ENCODE peak calls at places on chromosomes 16 and 17, in four cellular contexts. T, B, H and U are unnamed samples.

GRCh38 chr17:57517519-57518342 is 227.4 kb downstream of the CCDC182 start:
- DNase-seq in T (no peak), B (no peak), H (no peak), U (no peak)

GRCh38 chr17:76678330-76678729 is 32.4 kb downstream of the MXRA7 start:
- DNase-seq in T (peak; percentile 67), B (no peak), H (no peak), U (peak; percentile 37)

GRCh38 chr16:48335961-48336360 is 49.3 kb downstream of the SIAH1 start:
- DNase-seq in T (no peak), B (no peak), H (peak; percentile 91), U (no peak)

GRCh38 chr17:54727624-54728023 is 173.0 kb upstream of the TOM1L1 start:
- DNase-seq in T (no peak), B (no peak), H (no peak), U (no peak)

GRCh38 chr17:47934856-47935255 is 6.5 kb upstream of the PNPO start:
- DNase-seq in T (no peak), B (no peak), H (peak; percentile 45), U (no peak)

GRCh38 chr16:74740795-74741304 is 33.8 kb downstream of the FA2H start:
- DNase-seq in T (peak; percentile 90), B (peak; percentile 80), H (no peak), U (peak; percentile 90)

GRCh38 chr16:30032083-30032819 is 1.2 kb upstream of the TLCD3B start:
- DNase-seq in T (peak; percentile 57), B (peak; percentile 71), H (peak; percentile 67), U (peak; percentile 79)

GRCh38 chr16:87465306-87465705 is 27.5 kb downstream of the ZCCHC14 start:
- DNase-seq in T (peak; percentile 70), B (peak; percentile 24), H (peak; percentile 82), U (no peak)

GRCh38 chr17:7479389-7480192 is at the start of gene ZBTB4:
- DNase-seq in T (peak; percentile 66), B (peak; percentile 39), H (peak; percentile 21), U (peak; percentile 81)

GRCh38 chr17:61307905-61308886 is 91.4 kb upstream of the TBX2 start:
- DNase-seq in T (no peak), B (no peak), H (peak; percentile 99), U (no peak)

GRCh38 chr17:79027925-79028491 is 4.0 kb downstream of the C1QTNF1 start:
- DNase-seq in T (no peak), B (peak; percentile 4), H (no peak), U (no peak)

GRCh38 chr16:75559564-75560372 is 3.7 kb upstream of the TMEM231 start:
- DNase-seq in T (no peak), B (no peak), H (peak; percentile 62), U (no peak)

GRCh38 chr17:1568950-1569810 is 6.6 kb upstream of the PITPNA start:
- DNase-seq in T (no peak), B (no peak), H (no peak), U (no peak)

GRCh38 chr16:46727184-46727583 is 21.0 kb downstream of the MYLK3 start:
- DNase-seq in T (no peak), B (no peak), H (no peak), U (no peak)

GRCh38 chr16:48087639-48088038 is 68.2 kb downstream of the ABCC12 start:
- DNase-seq in T (no peak), B (no peak), H (no peak), U (no peak)

GRCh38 chr16:16048904-16049582 is 99.6 kb downstream of the ABCC1 start:
- DNase-seq in T (no peak), B (no peak), H (no peak), U (no peak)

GRCh38 chr17:1490643-1491405 is 1.7 kb downstream of the MYO1C start:
- DNase-seq in T (peak; percentile 84), B (no peak), H (no peak), U (peak; percentile 76)

GRCh38 chr16:68529931-68530667 is 9.0 kb upstream of the ZFP90 start:
- DNase-seq in T (peak; percentile 93), B (peak; percentile 91), H (peak; percentile 75), U (peak; percentile 96)

GRCh38 chr16:7431723-7432122 is 99.1 kb downstream of the RBFOX1 start:
- DNase-seq in T (no peak), B (no peak), H (no peak), U (no peak)

GRCh38 chr17:4881761-4882555 is 17.4 kb upstream of the C17orf107 start:
- DNase-seq in T (peak; percentile 80), B (peak; percentile 69), H (peak; percentile 12), U (peak; percentile 85)
- H3K27me3 ChIP-seq in T (no peaks in the 10 kb centered on the region), B (no peaks in the 10 kb centered on the region), H (no peaks in the 10 kb centered on the region), U (no peaks in the 10 kb centered on the region)

GRCh38 chr17:49963626-49964538 is 5.1 kb upstream of the DLX4 start:
- DNase-seq in T (no peak), B (no peak), H (no peak), U (no peak)

GRCh38 chr17:49967205-49967604 is 1.8 kb upstream of the DLX4 start:
- DNase-seq in T (no peak), B (no peak), H (no peak), U (no peak)

GRCh38 chr17:49964539-49965521 is 4.2 kb upstream of the DLX4 start:
- DNase-seq in T (no peak), B (no peak), H (no peak), U (no peak)

GRCh38 chr17:49966767-49967166 is 2.2 kb upstream of the DLX4 start:
- DNase-seq in T (no peak), B (no peak), H (no peak), U (no peak)

GRCh38 chr17:49965522-49965905 is 3.5 kb upstream of the DLX4 start:
- DNase-seq in T (no peak), B (no peak), H (no peak), U (no peak)
- H3K27me3 ChIP-seq in T (peaks cover 99% of the 10 kb centered on the region), B (peaks cover 99% of the 10 kb centered on the region), H (peaks cover 88% of the 10 kb centered on the region), U (peaks cover 67% of the 10 kb centered on the region)

GRCh38 chr16:55179858-55180585 is 144.0 kb upstream of the IRX6 start:
- DNase-seq in T (no peak), B (peak; percentile 10), H (no peak), U (no peak)

GRCh38 chr16:55184619-55185018 is 139.4 kb upstream of the IRX6 start:
- DNase-seq in T (no peak), B (no peak), H (no peak), U (no peak)

GRCh38 chr16:55189179-55189578 is 134.8 kb upstream of the IRX6 start:
- DNase-seq in T (no peak), B (no peak), H (no peak), U (no peak)

GRCh38 chr16:55184052-55184451 is 140.0 kb upstream of the IRX6 start:
- DNase-seq in T (no peak), B (no peak), H (no peak), U (no peak)
- H3K27me3 ChIP-seq in T (peaks cover 10% of the 10 kb centered on the region), B (peaks cover 38% of the 10 kb centered on the region), H (no peaks in the 10 kb centered on the region), U (no peaks in the 10 kb centered on the region)

GRCh38 chr16:1018447-1018846 is 36.9 kb downstream of the SOX8 start:
- DNase-seq in T (no peak), B (no peak), H (no peak), U (no peak)

GRCh38 chr16:1019934-1020305 is 38.4 kb downstream of the SOX8 start:
- DNase-seq in T (no peak), B (no peak), H (no peak), U (no peak)

GRCh38 chr16:1020591-1020990 is 39.0 kb downstream of the SOX8 start:
- DNase-seq in T (no peak), B (no peak), H (no peak), U (no peak)

GRCh38 chr16:1021553-1022160 is 40.1 kb downstream of the SOX8 start:
- DNase-seq in T (no peak), B (no peak), H (no peak), U (no peak)

DNA sequence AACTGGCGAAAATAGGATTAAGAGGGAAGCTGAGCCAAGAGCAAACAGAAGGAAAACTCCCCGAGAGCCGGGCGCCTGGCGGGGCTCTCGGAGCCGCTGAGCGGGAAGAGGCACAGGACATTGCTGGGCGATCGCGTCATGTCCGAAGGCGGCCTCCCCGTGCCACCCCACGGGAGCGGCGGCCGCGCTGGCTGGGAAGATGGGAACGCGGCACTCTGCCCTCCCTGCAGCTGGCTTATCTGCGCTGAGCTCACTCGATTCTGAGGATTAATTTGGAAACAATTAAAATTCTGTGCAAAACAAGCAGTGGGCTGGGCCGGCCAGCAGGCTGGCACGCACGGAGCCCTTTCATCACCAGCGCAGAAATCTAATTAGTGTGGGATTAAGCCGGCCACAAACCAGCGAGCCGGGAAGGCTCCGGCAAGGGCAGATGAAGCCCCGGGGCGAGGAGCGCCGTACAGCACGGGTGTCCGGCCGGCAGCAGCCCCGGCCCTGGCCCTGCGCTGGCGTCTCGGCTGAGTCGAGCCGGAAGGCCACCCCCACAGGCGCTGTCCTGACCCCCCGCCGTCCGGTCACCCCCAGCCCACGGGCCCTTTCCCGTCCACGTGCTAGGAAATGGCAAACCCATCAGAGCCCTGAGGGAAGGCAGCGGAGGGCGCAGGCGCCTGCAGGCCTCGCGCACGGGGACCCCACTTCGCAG is 37.8 kb downstream of the SOX8 start:
- DNase-seq in T (no peak), B (peak; percentile 79), H (peak; percentile 4), U (no peak)
- H3K27me3 ChIP-seq in T (peaks cover 50% of the 10 kb centered on the region), B (no peaks in the 10 kb centered on the region), H (peaks cover 42% of the 10 kb centered on the region), U (no peaks in the 10 kb centered on the region)

GRCh38 chr16:54654429-54654828 is 276.2 kb upstream of the IRX5 start:
- DNase-seq in T (no peak), B (no peak), H (no peak), U (no peak)
- H3K27me3 ChIP-seq in T (peaks cover 26% of the 10 kb centered on the region), B (peaks cover 14% of the 10 kb centered on the region), H (no peaks in the 10 kb centered on the region), U (no peaks in the 10 kb centered on the region)

DNA sequence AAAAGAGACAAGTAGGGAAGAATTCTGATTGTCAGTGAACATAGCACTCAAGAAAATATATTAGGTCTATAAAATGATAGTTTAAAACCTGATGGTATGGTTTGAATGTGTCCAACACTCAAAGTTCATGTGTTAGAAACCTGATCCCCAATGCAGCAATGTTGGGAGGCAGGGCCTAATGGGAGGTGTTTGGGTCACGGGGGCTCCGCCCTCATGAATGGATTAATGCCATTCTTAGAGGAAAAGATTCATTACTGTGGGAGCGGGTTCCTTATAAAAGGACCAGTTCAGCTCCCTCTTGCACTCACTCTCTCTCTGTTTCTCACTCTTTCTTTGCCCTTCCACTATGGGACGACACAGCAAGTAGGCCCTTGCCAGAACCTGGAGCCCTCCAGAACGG is 41.5 kb upstream of the SLC47A1 start:
- DNase-seq in T (no peak), B (no peak), H (no peak), U (no peak)
- H3K27me3 ChIP-seq in T (no peaks in the 10 kb centered on the region), B (no peaks in the 10 kb centered on the region), H (peaks cover 3% of the 10 kb centered on the region), U (no peaks in the 10 kb centered on the region)

DNA sequence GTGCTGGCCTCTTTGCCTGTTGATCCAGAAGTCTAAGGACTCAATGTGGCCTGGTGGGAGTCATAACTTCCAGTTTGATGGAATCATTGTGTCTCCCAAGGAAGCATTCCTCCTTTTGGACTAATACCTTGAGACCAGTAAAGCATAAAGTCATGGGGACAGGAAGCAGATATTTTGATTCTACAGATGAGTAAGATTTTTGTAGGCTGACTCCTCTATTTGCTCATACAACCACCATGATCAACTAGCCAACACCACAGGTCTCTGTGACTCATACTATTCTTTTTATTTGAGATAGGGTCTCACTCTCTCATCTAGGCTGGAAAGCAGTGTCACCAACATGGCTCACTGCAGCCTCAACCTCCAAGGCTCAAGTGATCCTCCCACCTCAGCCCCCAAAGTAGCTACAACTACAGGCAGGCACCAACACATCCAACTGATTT is 6.2 kb downstream of the MT2A start:
- DNase-seq in T (no peak), B (no peak), H (peak; percentile 86), U (no peak)
- H3K27me3 ChIP-seq in T (peaks cover 4% of the 10 kb centered on the region), B (no peaks in the 10 kb centered on the region), H (no peaks in the 10 kb centered on the region), U (no peaks in the 10 kb centered on the region)